ENCODE peak calls at places on chromosomes 6 and 20, in seven cellular contexts. J is HuH-7.5; U is pancreas; O is activated naive CD4-positive, alpha-beta T cell; M is left cardiac atrium; B is SK-MEL-5; N is activated B cell treated with CpG ODN at 0.5 μM for 24 hours. F is an unnamed sample.

GRCh38 chr6:155448823-155449789 is 6.5 kb downstream of the NOX3 start:
- DNase-seq in J (no peak), U (no peak), O (no peak), B (no peak), N (no peak), M (no peak), F (no peak)

GRCh38 chr6:53309059-53309896 is 39.5 kb downstream of the ELOVL5 start:
- DNase-seq in J (no peak), B (peak), N (no peak), U (no peak), O (no peak), M (peak), F (peak)

GRCh38 chr20:54665812-54666211 is 190.4 kb downstream of the DOK5 start:
- DNase-seq in J (no peak), M (no peak), O (no peak), B (no peak), U (no peak), N (no peak), F (no peak)

GRCh38 chr20:57686931-57687652 is 22.7 kb downstream of the PMEPA1 start:
- DNase-seq in J (no peak), O (no peak), N (no peak), U (no peak), M (no peak), B (no peak), F (no peak)

GRCh38 chr20:32483351-32484220 is 101.5 kb downstream of the NOL4L start:
- DNase-seq in J (peak), M (peak), B (peak), O (peak), U (peak), N (peak), F (peak)

GRCh38 chr6:138817799-138818198 is 21.9 kb downstream of the ECT2L start:
- DNase-seq in J (no peak), N (no peak), B (peak), O (no peak), U (no peak), M (no peak), F (peak)

GRCh38 chr6:111941686-111942330 is 68.6 kb upstream of the FYN start:
- DNase-seq in J (no peak), O (no peak), U (no peak), N (no peak), M (no peak), B (no peak), F (no peak)

GRCh38 chr6:39048481-39049399 is at the start of gene GLP1R:
- DNase-seq in N (no peak), O (no peak), J (no peak), U (peak), M (no peak), B (no peak), F (no peak)

GRCh38 chr20:10218536-10219451 is at the start of gene SNAP25:
- DNase-seq in M (peak), U (peak), N (no peak), J (peak), B (peak), O (no peak), F (peak)

GRCh38 chr6:56193846-56194245 is 53.5 kb downstream of the COL21A1 start:
- DNase-seq in M (no peak), U (no peak), B (no peak), O (no peak), J (no peak), N (no peak), F (no peak)

GRCh38 chr6:117548797-117549301 is 53.5 kb downstream of the GOPC start:
- DNase-seq in N (no peak), B (no peak), J (no peak), M (no peak), O (no peak), U (no peak), F (no peak)

GRCh38 chr20:45306431-45306982 is at the start of gene RBPJL:
- DNase-seq in O (peak), B (no peak), J (no peak), M (no peak), N (peak), U (peak), F (no peak)

GRCh38 chr20:57250607-57251343 is 15.7 kb downstream of the BMP7 start:
- DNase-seq in U (no peak), M (no peak), B (no peak), O (no peak), N (no peak), J (no peak), F (no peak)

GRCh38 chr6:34095741-34096140 is 50.1 kb downstream of the GRM4 start:
- DNase-seq in N (no peak), B (no peak), O (no peak), U (no peak), J (no peak), M (no peak), F (no peak)

GRCh38 chr6:13453771-13454251 is 33.6 kb downstream of the GFOD1 start:
- DNase-seq in J (no peak), B (no peak), U (no peak), N (no peak), O (peak), M (no peak), F (no peak)

GRCh38 chr6:26215200-26216014 is 128.2 kb downstream of the HFE start:
- DNase-seq in B (no peak), U (no peak), O (no peak), J (no peak), M (no peak), N (no peak), F (no peak)

GRCh38 chr6:31350973-31351733 is 5.8 kb downstream of the HLA-B start:
- DNase-seq in O (no peak), J (no peak), U (no peak), N (no peak), M (no peak), B (no peak), F (no peak)

GRCh38 chr6:148455674-148456559 is 113.3 kb downstream of the SASH1 start:
- DNase-seq in O (no peak), B (peak), M (no peak), N (no peak), J (no peak), U (no peak), F (no peak)

GRCh38 chr20:49717693-49718092 is 4.0 kb upstream of the B4GALT5 start:
- DNase-seq in U (no peak), B (no peak), N (no peak), M (no peak), O (no peak), J (peak), F (no peak)

GRCh38 chr6:25340421-25340820 is 61.2 kb downstream of the CARMIL1 start:
- DNase-seq in B (no peak), M (no peak), N (no peak), U (no peak), O (no peak), J (no peak), F (no peak)

GRCh38 chr6:52731719-52732118 is 31.6 kb downstream of the GSTA2 start:
- DNase-seq in B (no peak), U (no peak), M (no peak), O (no peak), N (no peak), J (no peak), F (no peak)

GRCh38 chr20:58006346-58007316 is 221.8 kb downstream of the ANKRD60 start:
- DNase-seq in J (no peak), U (no peak), M (no peak), O (no peak), B (no peak), N (no peak), F (no peak)

GRCh38 chr20:21796059-21796458 is 90.6 kb downstream of the PAX1 start:
- DNase-seq in J (no peak), N (no peak), M (no peak), B (peak), U (no peak), O (no peak), F (no peak)

GRCh38 chr20:61321481-61321880 is 69.4 kb downstream of the CDH4 start:
- DNase-seq in J (no peak), N (no peak), O (no peak), M (no peak), U (no peak), B (no peak), F (no peak)